ENCODE peak calls at places on chromosomes 3 and 15, in eight cellular contexts. P is AG10803, M is thoracic aorta, R is mesendoderm, I is tibial nerve, O is GM12865, U is colonic mucosa, J is AG04449. V is an unnamed sample.

GRCh38 chr15:26891448-26891881 is 24.6 kb downstream of the GABRA5 start:
- DNase-seq in P (peak; percentile 67), M (no peak), R (peak; percentile 91), I (no peak), O (peak; percentile 51), U (peak; percentile 50), J (no peak), V (no peak)

GRCh38 chr3:46297658-46298423 is 55.6 kb downstream of the CCR3 start:
- DNase-seq in P (no peak), M (no peak), R (peak; percentile 5), I (no peak), O (peak; percentile 37), U (no peak), J (no peak), V (no peak)

GRCh38 chr3:123664771-123665170 is 79.9 kb upstream of the HACD2 start:
- DNase-seq in P (no peak), M (no peak), R (no peak), I (no peak), O (no peak), U (no peak), J (peak; percentile 28), V (no peak)

GRCh38 chr3:120558784-120559227 is 37.3 kb upstream of the NDUFB4 start:
- DNase-seq in P (peak; percentile 90), M (peak; percentile 81), R (peak; percentile 96), I (peak; percentile 82), O (peak; percentile 92), U (peak; percentile 87), J (peak; percentile 38), V (peak; percentile 90)

GRCh38 chr3:126474498-126475410 is 937 bp downstream of the ZXDC start:
- DNase-seq in P (peak; percentile 37), M (no peak), R (peak; percentile 66), I (no peak), O (peak; percentile 76), U (peak; percentile 42), J (no peak), V (peak; percentile 28)

GRCh38 chr3:78919021-78919755 is 848.6 kb downstream of the ROBO1 start:
- DNase-seq in P (peak; percentile 88), M (no peak), R (peak; percentile 32), I (no peak), O (peak; percentile 74), U (no peak), J (peak; percentile 89), V (no peak)

GRCh38 chr3:99645277-99646106 is 7.1 kb downstream of the COL8A1 start:
- DNase-seq in P (peak; percentile 86), M (no peak), R (peak; percentile 68), I (no peak), O (peak; percentile 49), U (peak; percentile 21), J (no peak), V (no peak)

GRCh38 chr3:17841190-17841828 is 98.9 kb upstream of the TBC1D5 start:
- DNase-seq in P (peak; percentile 38), M (peak; percentile 28), R (peak; percentile 94), I (peak; percentile 42), O (peak; percentile 69), U (peak; percentile 74), J (no peak), V (peak; percentile 67)

GRCh38 chr3:127180859-127181258 is 12.1 kb upstream of the PRR23E start:
- DNase-seq in P (no peak), M (no peak), R (no peak), I (no peak), O (no peak), U (peak; percentile 9), J (no peak), V (no peak)

GRCh38 chr3:149626671-149627070 is 31.2 kb downstream of the WWTR1 start:
- DNase-seq in P (no peak), M (no peak), R (no peak), I (no peak), O (no peak), U (no peak), J (no peak), V (no peak)

GRCh38 chr15:101641894-101642293 is 10.3 kb downstream of the TM2D3 start:
- DNase-seq in P (peak; percentile 35), M (no peak), R (no peak), I (no peak), O (peak; percentile 41), U (no peak), J (no peak), V (no peak)

GRCh38 chr3:121651684-121652083 is 9.0 kb downstream of the HCLS1 start:
- DNase-seq in P (no peak), M (no peak), R (no peak), I (no peak), O (no peak), U (no peak), J (no peak), V (no peak)

GRCh38 chr15:44296625-44297524 is 8.4 kb downstream of the GOLM2 start:
- DNase-seq in P (peak; percentile 24), M (no peak), R (peak; percentile 80), I (no peak), O (peak; percentile 19), U (peak; percentile 67), J (no peak), V (no peak)

GRCh38 chr3:10772230-10773161 is 43.5 kb upstream of the SLC6A11 start:
- DNase-seq in P (peak; percentile 5), M (no peak), R (peak; percentile 71), I (no peak), O (peak; percentile 23), U (peak; percentile 9), J (no peak), V (no peak)

GRCh38 chr15:69568621-69569020 is 116.0 kb downstream of the RPLP1 start:
- DNase-seq in P (peak; percentile 64), M (peak; percentile 45), R (no peak), I (no peak), O (no peak), U (no peak), J (peak; percentile 46), V (no peak)

GRCh38 chr3:184619348-184619747 is 57.8 kb downstream of the EPHB3 start:
- DNase-seq in P (peak; percentile 15), M (no peak), R (peak; percentile 86), I (no peak), O (no peak), U (no peak), J (no peak), V (peak; percentile 21)

GRCh38 chr3:185737020-185737419 is 87.8 kb downstream of the IGF2BP2 start:
- DNase-seq in P (peak; percentile 65), M (no peak), R (no peak), I (no peak), O (no peak), U (no peak), J (no peak), V (no peak)

DNA sequence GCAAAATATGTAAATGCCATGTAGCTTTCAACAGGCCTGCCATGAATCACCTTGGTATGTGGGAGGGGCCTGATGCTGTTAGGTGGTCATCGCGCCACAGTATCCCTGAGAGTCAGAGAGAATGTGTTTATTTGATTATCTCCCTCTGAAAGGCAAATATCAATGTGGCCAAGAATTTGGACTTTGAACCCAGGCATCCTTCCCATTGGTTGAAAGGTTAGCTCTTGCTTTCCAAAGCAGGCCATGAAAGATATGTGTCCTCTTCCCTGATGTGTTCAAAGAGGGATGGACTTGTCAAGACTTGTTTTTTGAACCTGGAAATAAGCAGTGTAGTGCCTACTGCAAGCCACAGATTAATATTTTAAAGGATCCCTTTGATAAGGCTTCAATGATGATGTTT is 36.7 kb downstream of the SRP14 start:
- DNase-seq in P (peak; percentile 17), M (no peak), R (peak; percentile 33), I (no peak), O (no peak), U (peak; percentile 57), J (no peak), V (no peak)
- H3K4me3 ChIP-seq in P (no peak overlapping the region), M (no peak overlapping the region), R (no peak overlapping the region), I (no peak overlapping the region), O (no peak overlapping the region), U (no peak overlapping the region), J (no peak overlapping the region), V (no peak overlapping the region)

GRCh38 chr3:37147676-37148075 is 26.7 kb downstream of the LRRFIP2 start:
- DNase-seq in P (no peak), M (no peak), R (no peak), I (no peak), O (no peak), U (no peak), J (no peak), V (no peak)

GRCh38 chr3:37150621-37151020 is 23.8 kb downstream of the LRRFIP2 start:
- DNase-seq in P (no peak), M (no peak), R (no peak), I (no peak), O (no peak), U (no peak), J (no peak), V (no peak)

GRCh38 chr3:37148208-37148607 is 26.2 kb downstream of the LRRFIP2 start:
- DNase-seq in P (no peak), M (no peak), R (no peak), I (no peak), O (no peak), U (no peak), J (no peak), V (no peak)

GRCh38 chr3:37145607-37146006 is 28.8 kb downstream of the LRRFIP2 start:
- DNase-seq in P (peak; percentile 31), M (no peak), R (no peak), I (no peak), O (no peak), U (no peak), J (no peak), V (no peak)

GRCh38 chr3:37149246-37149645 is 25.1 kb downstream of the LRRFIP2 start:
- DNase-seq in P (no peak), M (no peak), R (no peak), I (no peak), O (no peak), U (no peak), J (no peak), V (no peak)
- H3K4me3 ChIP-seq in P (no peak overlapping the region), M (no peak overlapping the region), R (no peak overlapping the region), I (no peak overlapping the region), O (no peak overlapping the region), U (no peak overlapping the region), J (no peak overlapping the region), V (no peak overlapping the region)

GRCh38 chr3:124878561-124879394 is 8.4 kb downstream of the ITGB5 start:
- DNase-seq in P (peak; percentile 99), M (peak; percentile 57), R (no peak), I (no peak), O (no peak), U (peak; percentile 29), J (peak; percentile 77), V (peak; percentile 41)
- H3K4me3 ChIP-seq in P (no peak overlapping the region), M (peak overlapping the region; percentile 37), R (no peak overlapping the region), I (no peak overlapping the region), O (no peak overlapping the region), U (no peak overlapping the region), J (no peak overlapping the region), V (no peak overlapping the region)

GRCh38 chr15:68188647-68189046 is 16.5 kb downstream of the CALML4 start:
- DNase-seq in P (no peak), M (no peak), R (no peak), I (no peak), O (no peak), U (no peak), J (no peak), V (no peak)

GRCh38 chr15:68186671-68187397 is 18.3 kb downstream of the CALML4 start:
- DNase-seq in P (peak; percentile 82), M (no peak), R (no peak), I (no peak), O (no peak), U (no peak), J (peak; percentile 40), V (no peak)

GRCh38 chr15:68190048-68190447 is 15.1 kb downstream of the CALML4 start:
- DNase-seq in P (no peak), M (no peak), R (no peak), I (no peak), O (no peak), U (no peak), J (no peak), V (no peak)

GRCh38 chr15:68184616-68185470 is 20.3 kb downstream of the CALML4 start:
- DNase-seq in P (no peak), M (no peak), R (no peak), I (no peak), O (no peak), U (no peak), J (no peak), V (no peak)

GRCh38 chr15:68187559-68187958 is 17.6 kb downstream of the CALML4 start:
- DNase-seq in P (peak; percentile 73), M (no peak), R (no peak), I (no peak), O (no peak), U (peak; percentile 79), J (peak; percentile 7), V (peak; percentile 57)
- H3K4me3 ChIP-seq in P (peak overlapping the region; percentile 15), M (peak overlapping the region; percentile 10), R (no peak overlapping the region), I (no peak overlapping the region), O (no peak overlapping the region), U (no peak overlapping the region), J (no peak overlapping the region), V (no peak overlapping the region)